ENCODE peak calls at places on chromosomes 5 and 9, in four cellular contexts. W, F, J and Y are unnamed samples.

GRCh38 chr5:170640731-170641588 is 137.1 kb downstream of the KCNIP1 start:
- DNase-seq in J (no peak), W (no peak), F (no peak), Y (no peak)

GRCh38 chr9:2228641-2229040 is 213.5 kb downstream of the SMARCA2 start:
- DNase-seq in J (no peak), W (no peak), F (no peak), Y (no peak)

GRCh38 chr5:149657324-149657723 is 72.8 kb upstream of the PPARGC1B start:
- DNase-seq in W (no peak), F (no peak), J (no peak), Y (no peak)

GRCh38 chr9:128921881-128922763 is 1.3 kb downstream of the PHYHD1 start:
- DNase-seq in J (peak), W (peak), F (no peak), Y (peak)

GRCh38 chr9:134662143-134662876 is 20.7 kb downstream of the COL5A1 start:
- DNase-seq in F (no peak), J (peak), W (peak), Y (no peak)

GRCh38 chr5:42813533-42813932 is 1.8 kb upstream of the SELENOP start:
- DNase-seq in W (no peak), J (peak), F (no peak), Y (peak)

GRCh38 chr5:153562189-153562588 is 71.7 kb downstream of the GRIA1 start:
- DNase-seq in F (no peak), W (no peak), J (no peak), Y (peak)

GRCh38 chr5:151095341-151096000 is 14.6 kb upstream of the TNIP1 start:
- DNase-seq in W (peak), F (no peak), J (no peak), Y (no peak)

GRCh38 chr5:144036476-144036875 is 134.0 kb downstream of the YIPF5 start:
- DNase-seq in W (no peak), F (no peak), J (no peak), Y (no peak)

GRCh38 chr9:92970467-92970923 is 23.2 kb downstream of the FGD3 start:
- DNase-seq in J (no peak), W (no peak), F (no peak), Y (peak)

GRCh38 chr9:130468566-130468965 is 23.8 kb downstream of the ASS1 start:
- DNase-seq in W (no peak), F (no peak), J (no peak), Y (no peak)

GRCh38 chr9:14511452-14511851 is 181.8 kb downstream of the ZDHHC21 start:
- DNase-seq in W (no peak), F (peak), J (no peak), Y (no peak)

GRCh38 chr9:249025-249424 is 34.4 kb downstream of the DOCK8 start:
- DNase-seq in W (no peak), J (no peak), F (no peak), Y (no peak)

GRCh38 chr5:115586525-115587146 is 15.6 kb downstream of the TICAM2 start:
- DNase-seq in W (no peak), J (no peak), F (no peak), Y (no peak)

GRCh38 chr5:100270323-100270771 is 264.8 kb upstream of the FAM174A start:
- DNase-seq in J (no peak), F (no peak), W (no peak), Y (no peak)

GRCh38 chr9:76206821-76207220 is 187.4 kb downstream of the RFK start:
- DNase-seq in J (no peak), W (no peak), F (no peak), Y (no peak)

GRCh38 chr5:157458835-157459234 is 1.2 kb upstream of the NIPAL4 start:
- DNase-seq in J (no peak), F (no peak), W (no peak), Y (no peak)

GRCh38 chr5:65695896-65696295 is 26.0 kb downstream of the SGTB start:
- DNase-seq in F (no peak), W (no peak), J (no peak), Y (no peak)

GRCh38 chr5:36667826-36668225 is 61.4 kb downstream of the SLC1A3 start:
- DNase-seq in J (no peak), W (no peak), F (no peak), Y (no peak)

GRCh38 chr5:36215910-36216309 is 25.8 kb downstream of the NADK2 start:
- DNase-seq in J (no peak), W (no peak), F (no peak), Y (no peak)

GRCh38 chr5:9644630-9645029 is 14.5 kb upstream of the TAS2R1 start:
- DNase-seq in J (no peak), F (no peak), W (no peak), Y (no peak)

GRCh38 chr5:138370537-138370936 is 18.1 kb downstream of the KDM3B start:
- DNase-seq in W (no peak), J (no peak), F (no peak), Y (no peak)

GRCh38 chr9:125888220-125888619 is 141.0 kb downstream of the PBX3 start:
- DNase-seq in J (no peak), W (no peak), F (no peak), Y (no peak)

GRCh38 chr5:54743997-54744788 is 226.6 kb downstream of the SNX18 start:
- DNase-seq in F (no peak), W (no peak), J (no peak), Y (peak)

GRCh38 chr5:106415541-106415940 is 1255.2 kb downstream of the EFNA5 start:
- DNase-seq in F (no peak), W (no peak), J (no peak), Y (no peak)

GRCh38 chr9:95037789-95038521 is 279.6 kb downstream of the FANCC start:
- DNase-seq in W (no peak), J (no peak), F (no peak), Y (no peak)

GRCh38 chr5:136689563-136689962 is 324.2 kb upstream of the TRPC7 start:
- DNase-seq in W (no peak), F (no peak), J (no peak), Y (no peak)

GRCh38 chr5:78300464-78301045 is 6.1 kb upstream of the AP3B1 start:
- DNase-seq in F (no peak), W (no peak), J (no peak), Y (no peak)

GRCh38 chr9:99356512-99356971 is 134.5 kb downstream of the SEC61B start:
- DNase-seq in J (no peak), W (peak), F (no peak), Y (no peak)

GRCh38 chr5:169367861-169368260 is 66.9 kb upstream of the SLIT3 start:
- DNase-seq in F (no peak), J (no peak), W (no peak), Y (no peak)

GRCh38 chr9:91534374-91534773 is 110.7 kb upstream of the NFIL3 start:
- DNase-seq in W (no peak), J (no peak), F (no peak), Y (no peak)

GRCh38 chr9:109725460-109725859 is 54.5 kb upstream of the PALM2AKAP2 start:
- DNase-seq in J (no peak), W (no peak), F (no peak), Y (no peak)

GRCh38 chr5:38403407-38403806 is 145.0 kb downstream of the EGFLAM start:
- DNase-seq in W (no peak), F (no peak), J (no peak), Y (no peak)

GRCh38 chr5:148255456-148255855 is 13.1 kb upstream of the SPINK13 start:
- DNase-seq in J (no peak), F (no peak), W (no peak), Y (no peak)

GRCh38 chr5:178241259-178241658 is 8.7 kb upstream of the PHYKPL start:
- DNase-seq in F (no peak), W (peak), J (no peak), Y (no peak)